ENCODE peak calls at places on chromosome 6, in four cellular contexts. One of them, this sample, is unnamed.

GRCh38 chr6:8193541-8193940 is 91.2 kb upstream of the EEF1E1 start:
- DNase-seq in GM23248: peak
- DNase-seq in body of pancreas: no peak
- DNase-seq in kidney: no peak
- DNase-seq in this sample: peak

GRCh38 chr6:170293881-170294755 is 3.2 kb upstream of the DLL1 start:
- DNase-seq in GM23248: no peak
- DNase-seq in body of pancreas: no peak
- DNase-seq in kidney: no peak
- DNase-seq in this sample: no peak

GRCh38 chr6:5094327-5094726 is 9.2 kb downstream of the PPP1R3G start:
- DNase-seq in kidney: no peak
- DNase-seq in GM23248: peak
- DNase-seq in body of pancreas: no peak
- DNase-seq in this sample: peak

GRCh38 chr6:7900621-7901020 is 10.0 kb downstream of the TXNDC5 start:
- DNase-seq in GM23248: no peak
- DNase-seq in body of pancreas: no peak
- DNase-seq in kidney: no peak
- DNase-seq in this sample: no peak

GRCh38 chr6:108277295-108277694 is 16.5 kb upstream of the SNX3 start:
- DNase-seq in kidney: no peak
- DNase-seq in body of pancreas: no peak
- DNase-seq in GM23248: no peak
- DNase-seq in this sample: no peak

GRCh38 chr6:136599324-136600011 is 49.2 kb upstream of the MAP7 start:
- DNase-seq in body of pancreas: no peak
- DNase-seq in GM23248: no peak
- DNase-seq in kidney: no peak
- DNase-seq in this sample: peak

GRCh38 chr6:129575378-129576118 is 134.4 kb downstream of the ARHGAP18 start:
- DNase-seq in kidney: no peak
- DNase-seq in body of pancreas: no peak
- DNase-seq in GM23248: peak
- DNase-seq in this sample: peak

GRCh38 chr6:108361312-108361932 is 66.6 kb downstream of the AFG1L start:
- DNase-seq in body of pancreas: no peak
- DNase-seq in kidney: no peak
- DNase-seq in GM23248: peak
- DNase-seq in this sample: peak

GRCh38 chr6:69887026-69887425 is 20.7 kb downstream of the COL19A1 start:
- DNase-seq in kidney: no peak
- DNase-seq in body of pancreas: no peak
- DNase-seq in GM23248: peak
- DNase-seq in this sample: peak

GRCh38 chr6:53696351-53696750 is 30.8 kb upstream of the KLHL31 start:
- DNase-seq in body of pancreas: no peak
- DNase-seq in kidney: no peak
- DNase-seq in GM23248: no peak
- DNase-seq in this sample: no peak

This sample was measured in IMR-90.